ENCODE peak calls at places on chromosomes 16 and 17, in seven cellular contexts. X is lower lobe of right lung; L is CD8-positive, alpha-beta T cell; S is heart left ventricle; Q is left lung; O is upper lobe of right lung; U is CD4-positive, CD25-positive, alpha-beta regulatory T cell. T is an unnamed sample.

GRCh38 chr16:57240872-57241271 is 4.2 kb upstream of the ARL2BP start:
- ATAC-seq in X (no peak), Q (no peak), L (no peak), S (no peak), U (no peak), O (no peak), T (no peak)

GRCh38 chr17:59371426-59372099 is 40.1 kb downstream of the YPEL2 start:
- ATAC-seq in S (peak; percentile 61), X (peak; percentile 20), O (peak; percentile 34), Q (peak; percentile 6), U (no peak), L (no peak), T (peak; percentile 81)

GRCh38 chr17:28357061-28357900 is at the start of gene POLDIP2:
- ATAC-seq in Q (peak; percentile 100), S (peak; percentile 100), U (peak; percentile 99), L (peak; percentile 98), X (peak; percentile 99), O (peak; percentile 99), T (peak; percentile 100)

GRCh38 chr16:4350365-4350786 is 745 bp downstream of the PAM16 start:
- ATAC-seq in U (no peak), X (no peak), Q (no peak), L (no peak), O (no peak), S (no peak), T (no peak)

GRCh38 chr17:76868176-76868668 is at the start of gene MGAT5B:
- ATAC-seq in X (peak; percentile 93), Q (peak; percentile 98), L (peak; percentile 92), O (peak; percentile 96), S (peak; percentile 97), U (peak; percentile 90), T (peak; percentile 95)

GRCh38 chr17:17422641-17423040 is 54.2 kb upstream of the MED9 start:
- ATAC-seq in L (no peak), Q (no peak), O (no peak), U (no peak), X (no peak), S (peak; percentile 24), T (no peak)

GRCh38 chr16:78761427-78761826 is 662.0 kb downstream of the WWOX start:
- ATAC-seq in X (no peak), L (no peak), S (no peak), O (no peak), Q (no peak), U (no peak), T (no peak)

GRCh38 chr16:57870753-57871454 is 68.6 kb upstream of the KIFC3 start:
- ATAC-seq in Q (no peak), S (no peak), O (no peak), U (no peak), L (no peak), X (no peak), T (no peak)

GRCh38 chr16:73166394-73166971 is 118.6 kb upstream of the ZFHX3 start:
- ATAC-seq in O (peak; percentile 87), U (no peak), S (peak; percentile 65), X (peak; percentile 76), Q (peak; percentile 77), L (no peak), T (peak; percentile 65)

GRCh38 chr17:71975998-71976649 is 144.7 kb upstream of the SOX9 start:
- ATAC-seq in U (no peak), S (peak; percentile 99), L (no peak), Q (peak; percentile 93), O (peak; percentile 73), X (peak; percentile 79), T (peak; percentile 95)

GRCh38 chr16:81625544-81626152 is 153.4 kb upstream of the PLCG2 start:
- ATAC-seq in U (no peak), X (peak; percentile 74), L (no peak), O (peak; percentile 77), S (peak; percentile 90), Q (peak; percentile 83), T (peak; percentile 69)

GRCh38 chr16:69223882-69224281 is 36.9 kb downstream of the SNTB2 start:
- ATAC-seq in X (no peak), O (no peak), U (no peak), S (no peak), L (no peak), Q (no peak), T (no peak)

GRCh38 chr16:56225013-56225742 is 33.9 kb downstream of the GNAO1 start:
- ATAC-seq in O (no peak), U (no peak), L (no peak), Q (no peak), X (no peak), S (no peak), T (no peak)

GRCh38 chr17:65049085-65049756 is 7.3 kb downstream of the GNA13 start:
- ATAC-seq in L (peak; percentile 50), S (no peak), O (no peak), U (peak; percentile 26), X (no peak), Q (no peak), T (no peak)

GRCh38 chr16:526181-527014 is 1.1 kb upstream of the CAPN15 start:
- ATAC-seq in U (no peak), X (peak; percentile 21), O (peak; percentile 8), L (no peak), Q (peak; percentile 20), S (peak; percentile 52), T (peak; percentile 14)

GRCh38 chr17:76687278-76688164 is 23.2 kb downstream of the MXRA7 start:
- ATAC-seq in L (no peak), X (peak; percentile 40), U (no peak), Q (peak; percentile 46), S (peak; percentile 47), O (peak; percentile 12), T (peak; percentile 74)

GRCh38 chr17:48577330-48577945 is 712 bp downstream of the HOXB4 start:
- ATAC-seq in U (peak; percentile 32), Q (no peak), L (peak; percentile 24), X (no peak), S (no peak), O (no peak), T (no peak)

GRCh38 chr16:30901201-30902069 is 5.0 kb downstream of the CTF1 start:
- ATAC-seq in L (no peak), O (no peak), X (no peak), Q (no peak), S (no peak), U (no peak), T (no peak)

GRCh38 chr16:30903002-30903401 is 6.6 kb downstream of the CTF1 start:
- ATAC-seq in U (peak; percentile 15), S (no peak), L (peak; percentile 32), O (no peak), X (no peak), Q (no peak), T (no peak)

GRCh38 chr16:30903596-30903995 is 7.2 kb downstream of the CTF1 start:
- ATAC-seq in S (peak; percentile 20), L (no peak), O (peak; percentile 71), Q (peak; percentile 46), X (peak; percentile 72), U (no peak), T (peak; percentile 11)

GRCh38 chr16:30902070-30902972 is 5.9 kb downstream of the CTF1 start:
- ATAC-seq in S (peak; percentile 93), X (peak; percentile 92), L (peak; percentile 81), Q (peak; percentile 93), U (peak; percentile 86), O (peak; percentile 95), T (peak; percentile 96)

DNA sequence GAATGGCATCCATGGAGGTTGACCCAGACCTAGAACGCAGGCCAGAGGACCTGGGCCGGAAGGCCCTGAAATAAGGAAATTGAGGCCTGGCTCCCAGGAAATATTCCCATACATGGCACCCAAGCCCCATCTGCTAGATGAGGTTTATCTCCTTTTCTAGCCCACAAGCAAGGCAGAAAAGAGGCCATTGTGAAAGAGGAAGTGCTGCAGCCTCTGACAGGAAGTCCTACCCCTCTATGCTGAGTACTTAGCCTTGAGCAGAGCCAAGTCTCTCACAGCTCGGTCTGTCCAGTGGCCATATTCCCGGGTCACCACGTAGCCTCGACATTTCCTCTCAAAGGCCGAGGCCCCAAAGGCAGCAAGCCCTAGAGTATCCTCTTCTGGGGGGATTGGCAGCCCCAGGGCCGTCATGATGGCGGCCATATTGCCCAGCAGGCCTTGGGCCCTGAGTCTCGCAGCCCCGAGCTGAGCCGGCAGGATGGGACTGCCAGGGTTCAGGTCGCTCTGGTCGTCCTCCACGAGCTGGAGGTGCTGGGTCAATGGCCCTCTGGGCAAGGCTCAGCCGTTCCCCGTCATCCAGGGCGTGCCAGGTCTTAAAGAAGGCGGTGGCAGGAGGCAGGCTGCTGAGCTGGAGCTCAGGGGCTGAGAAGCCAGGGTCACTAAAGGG is 7.8 kb downstream of the CTF1 start:
- ATAC-seq in U (no peak), O (no peak), S (no peak), Q (no peak), L (no peak), X (no peak), T (no peak)
- H3K4me1 ChIP-seq in U (peaks cover 24% of the 10 kb centered on the region), O (peaks cover 21% of the 10 kb centered on the region), S (peaks cover 23% of the 10 kb centered on the region), Q (peaks cover 17% of the 10 kb centered on the region), L (peaks cover 39% of the 10 kb centered on the region), X (peaks cover 35% of the 10 kb centered on the region), T (no peaks in the 10 kb centered on the region)

GRCh38 chr17:70011750-70012149 is 63.3 kb upstream of the KCNJ16 start:
- ATAC-seq in O (no peak), Q (no peak), U (no peak), S (no peak), X (no peak), L (no peak), T (no peak)
- H3K27ac ChIP-seq in O (no peak overlapping the region), Q (no peak overlapping the region), U (no peak overlapping the region), S (no peak overlapping the region), X (no peak overlapping the region), L (no peak overlapping the region), T (no peak overlapping the region)

DNA sequence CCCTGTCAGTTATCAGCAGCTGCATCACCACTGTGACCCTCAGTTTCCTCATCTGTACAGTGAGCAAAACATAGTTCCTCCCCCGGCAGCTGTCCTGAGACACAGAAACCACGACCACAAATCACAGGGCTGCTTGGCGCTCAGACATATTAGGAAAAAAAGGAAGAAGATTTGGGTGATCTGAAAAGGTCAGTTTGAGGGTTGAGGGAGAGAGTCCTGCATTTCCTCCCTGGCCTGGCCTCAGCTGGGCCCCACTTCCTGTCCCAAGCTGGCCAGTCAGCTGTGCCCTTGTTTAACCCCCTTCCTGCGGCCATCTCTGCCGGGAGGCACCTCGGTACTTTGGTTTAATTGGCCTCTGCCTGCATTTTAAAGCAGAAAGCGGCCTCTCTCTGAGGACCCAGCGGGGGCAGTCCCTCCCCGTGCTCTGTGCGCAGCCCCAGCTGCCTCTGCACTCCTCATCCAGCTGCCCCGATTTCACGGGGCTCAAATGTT is 24.0 kb upstream of the CIBAR2 start:
- ATAC-seq in Q (peak; percentile 49), X (peak; percentile 68), L (no peak), S (peak; percentile 20), U (no peak), O (peak; percentile 65), T (peak; percentile 35)
- H3K4me1 ChIP-seq in Q (peaks cover 16% of the 10 kb centered on the region), X (peaks cover 37% of the 10 kb centered on the region), L (peaks cover 3% of the 10 kb centered on the region), S (peaks cover 48% of the 10 kb centered on the region), U (no peaks in the 10 kb centered on the region), O (peaks cover 37% of the 10 kb centered on the region), T (no peaks in the 10 kb centered on the region)

GRCh38 chr17:74861554-74862107 is 1.9 kb upstream of the GRIN2C start:
- ATAC-seq in O (no peak), X (no peak), L (no peak), U (no peak), S (no peak), Q (no peak), T (no peak)

GRCh38 chr17:74860229-74860998 is 729 bp upstream of the GRIN2C start:
- ATAC-seq in O (no peak), X (no peak), L (peak; percentile 27), S (no peak), Q (no peak), U (no peak), T (no peak)

GRCh38 chr17:74860999-74861553 is 1.4 kb upstream of the GRIN2C start:
- ATAC-seq in U (no peak), L (no peak), O (no peak), Q (no peak), S (no peak), X (no peak), T (no peak)

GRCh38 chr17:74858672-74859438 is 830 bp downstream of the GRIN2C start:
- ATAC-seq in L (no peak), O (no peak), S (no peak), U (no peak), X (no peak), Q (no peak), T (no peak)

GRCh38 chr17:74859439-74860228 is at the start of gene GRIN2C:
- ATAC-seq in X (no peak), L (peak; percentile 54), U (peak; percentile 28), S (no peak), O (peak; percentile 8), Q (no peak), T (no peak)
- H3K27ac ChIP-seq in X (no peak within 1 kb of the TSS), L (no peak within 1 kb of the TSS), U (no peak within 1 kb of the TSS), S (no peak within 1 kb of the TSS), O (no peak within 1 kb of the TSS), Q (no peak within 1 kb of the TSS), T (no peak within 1 kb of the TSS)

T was measured in gastroesophageal sphincter.